ENCODE peak calls at places on chromosomes 13 and 19, in six cellular contexts. One of them, this sample, is unnamed.

GRCh38 chr19:46616631-46617322 is 8.1 kb downstream of the PTGIR start:
- DNase-seq in mammary epithelial cell: peak; percentile 44
- DNase-seq in colonic mucosa: no peak
- DNase-seq in right lobe of liver: peak; percentile 77
- DNase-seq in AG04450: no peak
- DNase-seq in stomach: peak; percentile 88
- DNase-seq in this sample: peak; percentile 61

GRCh38 chr19:33219261-33219812 is 6.3 kb downstream of the SLC7A10 start:
- DNase-seq in mammary epithelial cell: peak; percentile 68
- DNase-seq in colonic mucosa: no peak
- DNase-seq in AG04450: no peak
- DNase-seq in stomach: no peak
- DNase-seq in right lobe of liver: no peak
- DNase-seq in this sample: no peak

GRCh38 chr19:49363265-49364082 is at the start of gene DKKL1:
- DNase-seq in right lobe of liver: peak; percentile 98
- DNase-seq in colonic mucosa: peak; percentile 100
- DNase-seq in AG04450: peak; percentile 98
- DNase-seq in mammary epithelial cell: peak; percentile 99
- DNase-seq in stomach: peak; percentile 100
- DNase-seq in this sample: peak; percentile 100

GRCh38 chr13:66937423-66937822 is 292.7 kb downstream of the PCDH9 start:
- DNase-seq in stomach: no peak
- DNase-seq in colonic mucosa: no peak
- DNase-seq in AG04450: no peak
- DNase-seq in right lobe of liver: no peak
- DNase-seq in mammary epithelial cell: no peak
- DNase-seq in this sample: no peak

GRCh38 chr19:38978315-38978689 is 2.8 kb upstream of the FBXO17 start:
- DNase-seq in stomach: no peak
- DNase-seq in colonic mucosa: no peak
- DNase-seq in AG04450: no peak
- DNase-seq in mammary epithelial cell: no peak
- DNase-seq in right lobe of liver: peak; percentile 36
- DNase-seq in this sample: no peak

GRCh38 chr13:31982540-31982939 is 49.0 kb upstream of the FRY start:
- DNase-seq in colonic mucosa: peak; percentile 54
- DNase-seq in stomach: peak; percentile 87
- DNase-seq in right lobe of liver: peak; percentile 89
- DNase-seq in mammary epithelial cell: peak; percentile 95
- DNase-seq in AG04450: peak; percentile 73
- DNase-seq in this sample: no peak

GRCh38 chr19:4816388-4817165 is 14.9 kb downstream of the TICAM1 start:
- DNase-seq in right lobe of liver: no peak
- DNase-seq in AG04450: no peak
- DNase-seq in stomach: no peak
- DNase-seq in mammary epithelial cell: no peak
- DNase-seq in colonic mucosa: no peak
- DNase-seq in this sample: no peak

GRCh38 chr13:46964789-46965527 is 68.1 kb upstream of the HTR2A start:
- DNase-seq in right lobe of liver: no peak
- DNase-seq in stomach: no peak
- DNase-seq in AG04450: no peak
- DNase-seq in colonic mucosa: no peak
- DNase-seq in mammary epithelial cell: peak; percentile 65
- DNase-seq in this sample: no peak

GRCh38 chr19:4694211-4694987 is 24.3 kb upstream of the MYDGF start:
- DNase-seq in stomach: peak; percentile 77
- DNase-seq in AG04450: peak; percentile 85
- DNase-seq in colonic mucosa: no peak
- DNase-seq in mammary epithelial cell: peak; percentile 100
- DNase-seq in right lobe of liver: peak; percentile 89
- DNase-seq in this sample: no peak

GRCh38 chr19:12695997-12696365 is 450 bp downstream of the FBXW9 start:
- DNase-seq in colonic mucosa: no peak
- DNase-seq in AG04450: no peak
- DNase-seq in mammary epithelial cell: no peak
- DNase-seq in right lobe of liver: no peak
- DNase-seq in stomach: no peak
- DNase-seq in this sample: no peak

GRCh38 chr13:47332149-47332548 is 435.3 kb upstream of the HTR2A start:
- DNase-seq in AG04450: no peak
- DNase-seq in colonic mucosa: no peak
- DNase-seq in stomach: no peak
- DNase-seq in right lobe of liver: no peak
- DNase-seq in mammary epithelial cell: no peak
- DNase-seq in this sample: no peak

GRCh38 chr19:20238025-20238623 is 71.1 kb downstream of the ZNF486 start:
- DNase-seq in AG04450: peak; percentile 68
- DNase-seq in colonic mucosa: peak; percentile 92
- DNase-seq in right lobe of liver: peak; percentile 75
- DNase-seq in mammary epithelial cell: peak; percentile 85
- DNase-seq in stomach: peak; percentile 94
- DNase-seq in this sample: peak; percentile 95

GRCh38 chr13:41418027-41418426 is 39.3 kb upstream of the RGCC start:
- DNase-seq in right lobe of liver: no peak
- DNase-seq in mammary epithelial cell: no peak
- DNase-seq in colonic mucosa: no peak
- DNase-seq in stomach: no peak
- DNase-seq in AG04450: peak; percentile 36
- DNase-seq in this sample: no peak

GRCh38 chr19:49502866-49503581 is 6.8 kb downstream of the RPS11 start:
- DNase-seq in right lobe of liver: no peak
- DNase-seq in AG04450: peak; percentile 59
- DNase-seq in colonic mucosa: no peak
- DNase-seq in stomach: peak; percentile 51
- DNase-seq in mammary epithelial cell: peak; percentile 48
- DNase-seq in this sample: no peak

GRCh38 chr19:40444181-40445005 is at the start of gene SERTAD3:
- DNase-seq in AG04450: peak; percentile 82
- DNase-seq in right lobe of liver: peak; percentile 98
- DNase-seq in colonic mucosa: peak; percentile 98
- DNase-seq in mammary epithelial cell: peak; percentile 94
- DNase-seq in stomach: peak; percentile 98
- DNase-seq in this sample: peak; percentile 99

GRCh38 chr19:55382522-55383054 is 1.5 kb downstream of the TMEM238 start:
- DNase-seq in mammary epithelial cell: no peak
- DNase-seq in stomach: no peak
- DNase-seq in right lobe of liver: no peak
- DNase-seq in AG04450: no peak
- DNase-seq in colonic mucosa: no peak
- DNase-seq in this sample: no peak

GRCh38 chr19:55384576-55385235 is 614 bp upstream of the TMEM238 start:
- DNase-seq in AG04450: no peak
- DNase-seq in right lobe of liver: no peak
- DNase-seq in colonic mucosa: no peak
- DNase-seq in stomach: no peak
- DNase-seq in mammary epithelial cell: peak; percentile 16
- DNase-seq in this sample: peak; percentile 87

GRCh38 chr19:55383789-55384575 is at the start of gene TMEM238:
- DNase-seq in AG04450: no peak
- DNase-seq in mammary epithelial cell: peak; percentile 68
- DNase-seq in stomach: peak; percentile 82
- DNase-seq in right lobe of liver: peak; percentile 76
- DNase-seq in colonic mucosa: peak; percentile 83
- DNase-seq in this sample: peak; percentile 89

GRCh38 chr19:55382013-55382412 is 2.1 kb downstream of the TMEM238 start:
- DNase-seq in colonic mucosa: no peak
- DNase-seq in right lobe of liver: no peak
- DNase-seq in mammary epithelial cell: no peak
- DNase-seq in stomach: no peak
- DNase-seq in AG04450: no peak
- DNase-seq in this sample: no peak

GRCh38 chr19:55383279-55383788 is 758 bp downstream of the TMEM238 start:
- DNase-seq in right lobe of liver: no peak
- DNase-seq in colonic mucosa: peak; percentile 36
- DNase-seq in mammary epithelial cell: peak; percentile 17
- DNase-seq in AG04450: no peak
- DNase-seq in stomach: no peak
- DNase-seq in this sample: no peak
- H3K27ac ChIP-seq in right lobe of liver: no peak overlapping the region
- H3K27ac ChIP-seq in colonic mucosa: no peak overlapping the region
- H3K27ac ChIP-seq in mammary epithelial cell: peak overlapping the region; percentile 38
- H3K27ac ChIP-seq in AG04450: peak overlapping the region; percentile 2
- H3K27ac ChIP-seq in stomach: peak overlapping the region; percentile 97
- H3K27ac ChIP-seq in this sample: no peak overlapping the region

DNA sequence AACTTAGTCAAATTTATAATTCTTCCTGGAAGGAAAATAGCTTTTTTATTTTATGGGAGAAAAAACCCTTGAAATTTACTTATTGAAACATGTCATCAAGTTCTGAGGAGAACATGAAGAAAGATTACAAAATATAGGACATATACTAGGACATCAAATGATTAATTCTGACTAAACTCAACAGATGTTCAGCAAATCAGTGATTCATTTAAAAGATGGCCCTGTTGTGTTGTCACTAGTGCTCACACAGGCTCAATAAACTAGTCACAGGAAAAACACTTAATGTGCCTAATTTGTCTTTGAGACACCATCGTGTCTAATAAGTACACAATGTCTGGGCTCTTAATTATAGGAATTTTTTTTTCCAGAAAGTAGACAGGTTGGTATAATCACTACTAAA is 223.8 kb upstream of the TMTC4 start:
- DNase-seq in stomach: no peak
- DNase-seq in right lobe of liver: no peak
- DNase-seq in colonic mucosa: no peak
- DNase-seq in mammary epithelial cell: no peak
- DNase-seq in AG04450: no peak
- DNase-seq in this sample: no peak
- H3K27ac ChIP-seq in stomach: no peak overlapping the region
- H3K27ac ChIP-seq in right lobe of liver: no peak overlapping the region
- H3K27ac ChIP-seq in colonic mucosa: no peak overlapping the region
- H3K27ac ChIP-seq in mammary epithelial cell: no peak overlapping the region
- H3K27ac ChIP-seq in AG04450: no peak overlapping the region
- H3K27ac ChIP-seq in this sample: no peak overlapping the region

DNA sequence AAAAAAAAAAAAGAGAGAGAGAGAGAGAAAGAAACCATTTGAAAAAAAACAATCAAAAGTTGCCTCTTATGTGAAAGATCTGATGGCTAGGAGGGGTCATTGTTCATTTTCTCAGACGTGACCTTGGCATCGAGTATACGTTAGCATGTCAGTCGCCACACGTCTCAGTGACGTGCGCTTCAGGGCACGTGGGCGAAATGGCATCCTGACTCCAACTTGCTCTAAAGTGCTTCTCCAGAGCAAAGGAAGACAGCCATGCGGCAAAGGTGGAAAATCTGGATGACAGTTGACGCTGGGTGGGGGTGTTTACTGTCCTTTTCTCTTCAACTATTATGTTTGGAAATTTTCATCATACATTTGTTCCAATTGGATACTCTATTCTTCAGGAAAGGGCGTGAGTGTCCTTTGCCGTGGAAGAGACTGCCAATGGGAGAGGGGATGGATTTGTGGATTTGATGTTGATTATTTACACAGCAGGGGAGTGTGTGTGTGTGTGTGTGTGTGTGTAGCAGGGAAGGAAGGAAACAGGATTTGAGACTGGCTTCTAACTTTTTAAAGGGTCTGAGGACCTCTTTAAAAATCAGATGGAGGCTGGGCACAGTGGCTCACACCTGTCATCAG is 25.0 kb downstream of the KLF2 start:
- DNase-seq in colonic mucosa: no peak
- DNase-seq in right lobe of liver: no peak
- DNase-seq in mammary epithelial cell: no peak
- DNase-seq in stomach: no peak
- DNase-seq in AG04450: no peak
- DNase-seq in this sample: no peak
- H3K27ac ChIP-seq in colonic mucosa: no peak overlapping the region
- H3K27ac ChIP-seq in right lobe of liver: no peak overlapping the region
- H3K27ac ChIP-seq in mammary epithelial cell: no peak overlapping the region
- H3K27ac ChIP-seq in stomach: no peak overlapping the region
- H3K27ac ChIP-seq in AG04450: no peak overlapping the region
- H3K27ac ChIP-seq in this sample: no peak overlapping the region

DNA sequence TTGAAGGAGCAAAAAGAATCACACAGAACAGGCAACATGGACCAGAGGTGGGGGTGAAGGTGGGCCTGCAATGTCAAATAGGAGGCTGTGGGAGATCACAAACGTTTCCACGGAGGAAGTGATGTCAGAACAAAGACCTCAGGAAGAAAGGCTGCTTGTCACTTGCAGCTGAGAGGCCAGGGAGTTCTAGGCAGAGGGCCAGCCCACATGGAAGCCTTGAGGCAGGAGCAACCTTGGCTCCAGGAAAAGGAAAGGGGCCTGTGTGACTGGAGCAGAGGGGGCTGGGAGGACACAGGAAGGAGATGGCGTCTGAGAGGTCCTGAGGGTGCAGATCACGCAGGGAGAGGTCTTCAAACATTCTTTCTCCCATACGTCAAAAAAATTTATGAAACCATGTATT is 16.3 kb downstream of the ZNF160 start:
- DNase-seq in right lobe of liver: peak; percentile 73
- DNase-seq in stomach: no peak
- DNase-seq in mammary epithelial cell: no peak
- DNase-seq in AG04450: no peak
- DNase-seq in colonic mucosa: no peak
- DNase-seq in this sample: peak; percentile 76
- H3K27ac ChIP-seq in right lobe of liver: peak overlapping the region; percentile 13
- H3K27ac ChIP-seq in stomach: peak overlapping the region; percentile 3
- H3K27ac ChIP-seq in mammary epithelial cell: no peak overlapping the region
- H3K27ac ChIP-seq in AG04450: no peak overlapping the region
- H3K27ac ChIP-seq in colonic mucosa: no peak overlapping the region
- H3K27ac ChIP-seq in this sample: no peak overlapping the region

DNA sequence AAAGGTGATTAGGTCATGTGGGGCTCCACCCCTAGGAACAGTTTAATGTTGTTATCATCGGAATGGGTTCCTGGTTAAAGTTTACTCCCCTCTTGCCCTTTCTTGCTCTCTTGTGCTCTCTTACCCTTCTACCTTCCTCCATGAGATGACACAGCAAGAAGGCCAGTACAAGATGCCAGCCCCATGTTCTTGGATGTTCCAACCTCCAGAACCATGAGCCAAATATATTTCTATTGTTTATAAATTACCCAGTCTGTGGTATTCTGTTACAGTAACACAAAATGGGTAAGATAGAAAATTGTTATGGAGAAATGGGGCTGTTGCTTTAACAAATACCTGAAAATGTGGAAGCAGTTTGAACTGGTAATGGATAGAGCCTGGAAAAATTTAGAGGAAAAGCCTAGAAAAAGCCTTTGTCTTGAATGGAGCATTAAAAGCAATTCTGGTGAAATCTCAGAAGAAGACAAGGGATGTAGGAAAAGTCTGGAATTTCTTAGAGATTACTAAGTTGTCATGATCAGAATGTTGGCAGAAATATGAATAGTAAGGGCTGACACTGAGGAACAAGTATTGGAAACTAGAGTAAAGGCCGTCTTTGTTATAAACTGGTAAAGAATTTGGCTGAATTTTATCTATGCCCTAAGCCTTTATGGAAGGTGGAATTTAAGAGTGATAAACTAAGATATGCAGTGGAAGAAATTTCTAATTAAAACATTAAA is 53.5 kb upstream of the TSC22D1 start:
- DNase-seq in stomach: no peak
- DNase-seq in right lobe of liver: no peak
- DNase-seq in mammary epithelial cell: no peak
- DNase-seq in colonic mucosa: no peak
- DNase-seq in AG04450: no peak
- DNase-seq in this sample: no peak
- H3K27ac ChIP-seq in stomach: no peak overlapping the region
- H3K27ac ChIP-seq in right lobe of liver: no peak overlapping the region
- H3K27ac ChIP-seq in mammary epithelial cell: no peak overlapping the region
- H3K27ac ChIP-seq in colonic mucosa: no peak overlapping the region
- H3K27ac ChIP-seq in AG04450: peak overlapping the region; percentile 55
- H3K27ac ChIP-seq in this sample: no peak overlapping the region